ENCODE peak calls at places on chromosomes 13 and 19, in six cellular contexts. C, K, I, H, J and S are unnamed samples.

GRCh38 chr19:7916137-7916907 is 1.7 kb downstream of the TGFBR3L start:
- ATAC-seq in C (peak), K (peak), I (peak), H (peak), J (no peak), S (no peak)

GRCh38 chr13:52652170-52652979 is at the start of gene SUGT1:
- ATAC-seq in C (peak), K (peak), I (peak), H (peak), J (peak), S (peak)

GRCh38 chr13:84845875-84846619 is 953.2 kb downstream of the SLITRK6 start:
- ATAC-seq in C (no peak), K (no peak), I (no peak), H (no peak), J (no peak), S (no peak)

GRCh38 chr19:31448221-31448657 is 99.0 kb upstream of the TSHZ3 start:
- ATAC-seq in C (no peak), K (no peak), I (no peak), H (no peak), J (peak), S (no peak)

GRCh38 chr13:96780105-96780504 is 214.2 kb downstream of the OXGR1 start:
- ATAC-seq in C (no peak), K (no peak), I (no peak), H (no peak), J (no peak), S (no peak)

GRCh38 chr19:50005428-50005827 is 19.7 kb downstream of the VRK3 start:
- ATAC-seq in C (no peak), K (no peak), I (no peak), H (no peak), J (no peak), S (no peak)

GRCh38 chr19:50419580-50420035 is 870 bp downstream of the SPIB start:
- ATAC-seq in C (no peak), K (no peak), I (peak), H (no peak), J (no peak), S (no peak)

GRCh38 chr19:40088299-40089047 is 2.3 kb downstream of the ZNF780A start:
- ATAC-seq in C (no peak), K (no peak), I (no peak), H (no peak), J (no peak), S (no peak)

GRCh38 chr19:13163609-13164364 is 13.6 kb downstream of the IER2 start:
- ATAC-seq in C (peak), K (peak), I (peak), H (peak), J (peak), S (peak)

GRCh38 chr13:97574926-97575325 is 141.0 kb downstream of the RAP2A start:
- ATAC-seq in C (no peak), K (peak), I (peak), H (peak), J (peak), S (no peak)

GRCh38 chr19:4722671-4723464 is 774 bp downstream of the DPP9 start:
- ATAC-seq in C (peak), K (peak), I (no peak), H (no peak), J (no peak), S (peak)

GRCh38 chr13:82947121-82948077 is 934.9 kb downstream of the SLITRK1 start:
- ATAC-seq in C (no peak), K (no peak), I (no peak), H (no peak), J (no peak), S (no peak)

GRCh38 chr13:25455146-25455545 is 83.4 kb downstream of the ATP8A2 start:
- ATAC-seq in C (no peak), K (no peak), I (no peak), H (no peak), J (no peak), S (no peak)

GRCh38 chr13:48600374-48601364 is 53.1 kb upstream of the CYSLTR2 start:
- ATAC-seq in C (no peak), K (peak), I (peak), H (peak), J (peak), S (no peak)

GRCh38 chr19:49528211-49528771 is 488 bp downstream of the RCN3 start:
- ATAC-seq in C (no peak), K (no peak), I (peak), H (no peak), J (peak), S (peak)

GRCh38 chr19:42316223-42317211 is 3.4 kb downstream of the TMEM145 start:
- ATAC-seq in C (peak), K (peak), I (no peak), H (no peak), J (no peak), S (no peak)